ENCODE peak calls at places on chromosomes 3 and 15, in nine cellular contexts. Y is GM23248, U is PC-3, E is OCI-LY7, A is neural progenitor cell, T is MM.1S, C is GM23338, B is HCT116, K is SK-N-SH. P is an unnamed sample.
A peak's percentile ranks its signal among the peaks of the same experiment; 100 is the strongest.

GRCh38 chr3:185932213-185932612 is 5.6 kb downstream of the TRA2B start:
- DNase-seq in Y (peak; percentile 50), T (no peak), E (no peak), A (no peak), U (no peak), B (no peak), C (no peak), K (no peak), P (no peak)

GRCh38 chr3:167184511-167184910 is 195.6 kb downstream of the ZBBX start:
- DNase-seq in E (no peak), B (no peak), K (no peak), C (peak; percentile 64), Y (peak; percentile 5), T (no peak), A (peak; percentile 39), U (peak; percentile 47), P (peak; percentile 12)

GRCh38 chr3:179451335-179452165 is at the start of gene GNB4:
- DNase-seq in A (peak; percentile 91), U (peak; percentile 70), E (peak; percentile 64), K (peak; percentile 94), C (peak; percentile 84), B (no peak), Y (peak; percentile 95), T (peak; percentile 79), P (peak; percentile 91)

GRCh38 chr15:100686021-100686724 is 83.8 kb downstream of the ASB7 start:
- DNase-seq in E (no peak), K (no peak), U (no peak), T (no peak), A (no peak), C (no peak), Y (peak; percentile 78), B (no peak), P (no peak)

GRCh38 chr3:54660599-54661210 is 267.2 kb downstream of the LRTM1 start:
- DNase-seq in C (no peak), Y (peak; percentile 8), B (no peak), A (peak; percentile 57), T (no peak), E (no peak), K (no peak), U (no peak), P (peak; percentile 17)

GRCh38 chr15:79828447-79828846 is 68.4 kb downstream of the MTHFS start:
- DNase-seq in U (no peak), A (no peak), T (no peak), B (no peak), C (no peak), E (no peak), Y (no peak), K (no peak), P (no peak)

GRCh38 chr15:68991723-68992122 is 22.8 kb upstream of the NOX5 start:
- DNase-seq in Y (no peak), A (no peak), U (no peak), C (no peak), B (no peak), K (peak; percentile 55), T (no peak), E (no peak), P (peak; percentile 59)

GRCh38 chr3:346186-346585 is 149.6 kb downstream of the CHL1 start:
- DNase-seq in A (no peak), T (no peak), B (no peak), C (no peak), U (peak; percentile 83), E (no peak), K (no peak), Y (no peak), P (no peak)

GRCh38 chr3:151379083-151379734 is 5.3 kb downstream of the P2RY12 start:
- DNase-seq in T (peak; percentile 11), C (peak; percentile 69), K (peak; percentile 8), B (peak; percentile 10), E (peak; percentile 44), U (peak; percentile 57), Y (peak; percentile 38), A (peak; percentile 65), P (peak; percentile 45)

GRCh38 chr3:131907809-131908208 is 127.0 kb downstream of the CPNE4 start:
- DNase-seq in C (no peak), K (peak; percentile 1), A (no peak), T (no peak), B (no peak), U (no peak), E (no peak), Y (peak; percentile 30), P (no peak)

DNA sequence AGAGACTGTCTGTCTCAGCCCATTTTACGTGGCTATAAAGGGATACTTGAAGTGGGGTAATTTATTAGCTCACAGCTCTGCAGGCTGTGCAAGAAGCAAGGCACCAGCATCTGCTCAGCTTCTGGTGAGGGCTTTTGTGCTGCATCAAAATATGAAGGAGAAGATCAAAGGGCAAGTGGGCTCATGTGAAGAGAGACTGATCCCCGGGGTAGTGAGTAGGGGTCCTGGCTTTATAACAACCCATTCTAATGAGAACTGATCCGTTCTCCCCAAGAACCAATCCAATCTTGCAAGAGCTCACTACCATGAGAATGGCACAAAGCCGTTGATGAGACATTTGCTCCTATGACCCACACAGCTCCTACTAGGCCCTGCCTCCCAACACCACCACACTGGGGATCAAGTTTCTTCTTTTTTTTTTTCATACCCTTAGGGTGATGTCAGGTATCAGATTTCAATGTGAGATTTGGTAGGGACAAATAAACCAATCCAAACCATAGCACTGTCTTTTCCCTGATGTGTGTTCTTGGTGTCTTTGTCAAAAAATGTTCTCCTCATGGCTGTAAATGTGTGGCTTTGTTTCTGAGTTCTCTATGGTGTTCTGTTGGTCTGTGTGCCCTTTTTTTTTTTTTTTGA is 63.3 kb downstream of the IQGAP1 start:
- DNase-seq in C (peak; percentile 72), B (no peak), Y (peak; percentile 51), E (no peak), T (no peak), A (no peak), U (peak; percentile 77), K (no peak), P (no peak)
- TF ChIP-seq EZH2phosphoT487 in C (no peak), B (no peak), Y (no peak), E (no peak), T (no peak), A (no peak), U (no peak), K (no peak), P (no peak)

DNA sequence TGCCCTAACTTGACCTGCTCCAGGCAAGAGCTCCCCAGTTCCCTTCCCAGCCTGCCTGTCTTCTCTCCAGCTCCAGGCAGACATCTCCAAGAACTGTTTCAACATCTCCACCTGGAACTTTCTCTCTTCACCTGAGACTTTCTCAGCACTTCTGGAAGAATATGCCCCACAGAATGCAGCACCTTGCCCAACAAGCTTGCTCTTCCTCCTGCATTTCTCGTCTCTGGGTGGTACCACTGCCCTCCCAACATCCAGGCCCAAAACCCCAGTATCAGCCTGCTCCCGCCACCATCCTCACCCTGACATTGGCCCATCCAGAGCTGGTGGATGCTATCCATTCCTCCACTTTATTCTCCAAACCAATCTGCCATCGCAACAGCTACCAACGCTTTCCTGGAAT is 8.8 kb downstream of the RFTN1 start:
- DNase-seq in U (no peak), A (no peak), C (no peak), K (no peak), Y (no peak), E (no peak), B (no peak), T (no peak), P (no peak)
- H3K4me1 ChIP-seq in U (no peaks in the 10 kb centered on the region), A (peaks cover under 1% of the 10 kb centered on the region), C (peaks cover 17% of the 10 kb centered on the region), K (peaks cover 29% of the 10 kb centered on the region), Y (peaks cover 6% of the 10 kb centered on the region), E (peaks cover 95% of the 10 kb centered on the region), B (no peaks in the 10 kb centered on the region), T (peaks cover 4% of the 10 kb centered on the region), P (no peaks in the 10 kb centered on the region)

DNA sequence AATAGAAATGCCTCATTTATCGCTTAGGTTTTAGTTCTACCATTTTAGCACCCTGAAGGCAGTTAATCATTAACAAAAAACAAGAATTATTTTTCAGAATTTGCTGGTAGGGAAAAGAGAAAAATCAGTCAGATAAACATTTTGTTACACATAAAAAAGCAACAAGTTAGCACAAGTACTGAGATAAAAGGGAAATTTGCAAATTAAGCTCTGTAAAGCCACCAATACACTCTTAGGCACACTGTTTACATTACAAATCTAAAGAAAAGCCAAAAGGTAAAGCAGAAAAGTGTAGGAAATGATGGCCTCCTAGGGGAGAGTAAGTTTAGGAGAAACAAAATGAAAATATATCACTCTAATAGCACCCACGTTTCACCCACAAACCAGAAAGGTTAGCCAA is 1.5 kb upstream of the SATB1 start:
- DNase-seq in A (no peak), C (no peak), T (no peak), B (no peak), U (no peak), K (no peak), Y (no peak), E (no peak), P (no peak)
- H3K4me3 ChIP-seq in A (peak overlapping the region; percentile 95), C (peak overlapping the region; percentile 81), T (no peak overlapping the region), B (no peak overlapping the region), U (no peak overlapping the region), K (no peak overlapping the region), Y (no peak overlapping the region), E (no peak overlapping the region), P (peak overlapping the region; percentile 99)

GRCh38 chr3:46858996-46859710 is 4.1 kb downstream of the MYL3 start:
- DNase-seq in C (no peak), U (no peak), E (no peak), B (no peak), Y (no peak), A (no peak), K (no peak), T (no peak), P (no peak)

GRCh38 chr3:46861996-46862688 is 1.1 kb downstream of the MYL3 start:
- DNase-seq in K (no peak), C (no peak), A (no peak), B (no peak), T (no peak), E (no peak), Y (no peak), U (no peak), P (no peak)

GRCh38 chr3:46862689-46863020 is 589 bp downstream of the MYL3 start:
- DNase-seq in A (no peak), U (no peak), K (no peak), E (no peak), T (no peak), C (no peak), B (no peak), Y (no peak), P (no peak)

GRCh38 chr3:46861293-46861995 is 1.8 kb downstream of the MYL3 start:
- DNase-seq in E (peak; percentile 9), B (no peak), C (no peak), A (no peak), Y (no peak), U (no peak), K (no peak), T (no peak), P (no peak)

DNA sequence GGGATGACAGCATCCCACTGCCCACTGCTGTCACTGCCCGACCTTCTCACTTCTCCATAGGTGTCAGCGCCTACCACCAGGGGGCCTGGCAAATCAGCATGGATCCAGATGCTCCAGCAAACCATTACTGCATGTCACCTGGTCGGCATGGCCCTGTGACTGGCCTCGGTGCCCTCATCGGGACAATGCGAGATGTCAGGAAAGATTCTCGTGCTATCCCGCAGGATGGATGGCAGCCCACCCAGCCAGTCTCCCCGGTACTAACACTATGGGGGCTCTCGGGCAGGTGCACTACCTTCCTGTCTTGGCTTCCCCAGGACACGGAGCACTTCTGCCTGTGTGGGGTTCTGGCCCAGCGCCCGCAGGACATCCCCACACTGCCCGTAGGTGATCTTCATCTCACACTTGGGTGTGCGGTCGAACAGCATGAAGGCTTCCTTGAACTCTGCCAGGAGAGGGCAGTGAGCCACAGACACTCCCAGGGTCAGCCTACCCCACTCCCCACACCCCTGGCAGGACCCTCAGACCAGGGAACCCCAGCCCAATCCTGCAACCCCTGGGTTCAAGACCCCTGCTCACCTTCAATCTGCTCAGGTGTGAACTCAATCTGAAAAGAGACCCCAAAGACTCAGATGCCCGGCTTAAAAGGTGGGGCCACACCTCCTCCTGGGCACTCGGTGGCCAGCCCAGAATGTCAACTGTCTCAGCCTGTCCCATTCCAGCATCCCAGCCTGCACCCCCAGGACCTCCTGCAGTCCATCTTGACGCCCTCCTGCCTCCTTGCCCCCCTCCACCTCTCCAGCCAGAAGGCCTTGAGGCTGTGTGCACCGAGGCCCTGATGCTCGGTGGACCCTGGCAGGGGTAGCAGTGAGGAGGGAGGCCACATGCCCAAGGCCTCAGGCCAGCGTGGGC is 2.6 kb downstream of the MYL3 start:
- DNase-seq in B (no peak), C (peak; percentile 61), E (peak; percentile 44), T (no peak), K (no peak), Y (peak; percentile 39), A (no peak), U (peak; percentile 44), P (peak; percentile 48)
- TF ChIP-seq EZH2phosphoT487 in B (no peak), C (no peak), E (no peak), T (no peak), K (no peak), Y (no peak), A (no peak), U (no peak), P (no peak)